ENCODE peak calls at places on chromosomes 11 and 22, in six cellular contexts. One of them, this sample, is unnamed. For H3K36me3, the result is how much of the 10 kb centered on the place peaks cover.

GRCh38 chr11:69304258-69304657 is 10.3 kb downstream of the MYEOV start:
- DNase-seq in pancreas: no peak
- DNase-seq in uterus: no peak
- DNase-seq in hepatocyte: no peak
- DNase-seq in lung: no peak
- DNase-seq in ovary: no peak
- DNase-seq in this sample: no peak

GRCh38 chr11:116791002-116791812 is 472 bp downstream of the APOA5 start:
- DNase-seq in pancreas: peak
- DNase-seq in uterus: peak
- DNase-seq in ovary: peak
- DNase-seq in lung: peak
- DNase-seq in hepatocyte: peak
- DNase-seq in this sample: peak

GRCh38 chr11:119759324-119759723 is 30.3 kb upstream of the NECTIN1 start:
- DNase-seq in pancreas: no peak
- DNase-seq in lung: no peak
- DNase-seq in ovary: no peak
- DNase-seq in uterus: no peak
- DNase-seq in hepatocyte: peak
- DNase-seq in this sample: no peak

GRCh38 chr11:114285599-114285998 is 10.6 kb upstream of the NNMT start:
- DNase-seq in pancreas: no peak
- DNase-seq in hepatocyte: no peak
- DNase-seq in lung: no peak
- DNase-seq in uterus: no peak
- DNase-seq in ovary: peak
- DNase-seq in this sample: no peak

GRCh38 chr22:20052309-20053250 is 27.5 kb upstream of the DGCR8 start:
- DNase-seq in hepatocyte: no peak
- DNase-seq in pancreas: no peak
- DNase-seq in uterus: no peak
- DNase-seq in lung: no peak
- DNase-seq in ovary: no peak
- DNase-seq in this sample: no peak

GRCh38 chr22:50696799-50697561 is 24.4 kb downstream of the SHANK3 start:
- DNase-seq in uterus: no peak
- DNase-seq in ovary: peak
- DNase-seq in lung: no peak
- DNase-seq in hepatocyte: peak
- DNase-seq in pancreas: no peak
- DNase-seq in this sample: no peak

GRCh38 chr11:35629914-35630313 is 11.7 kb downstream of the FJX1 start:
- DNase-seq in pancreas: no peak
- DNase-seq in ovary: no peak
- DNase-seq in lung: peak
- DNase-seq in hepatocyte: peak
- DNase-seq in uterus: no peak
- DNase-seq in this sample: peak

GRCh38 chr22:24975813-24976341 is 23.4 kb downstream of the KIAA1671 start:
- DNase-seq in hepatocyte: no peak
- DNase-seq in lung: no peak
- DNase-seq in uterus: peak
- DNase-seq in ovary: peak
- DNase-seq in pancreas: no peak
- DNase-seq in this sample: no peak

GRCh38 chr22:48850658-48851287 is 976.9 kb downstream of the BRD1 start:
- DNase-seq in uterus: no peak
- DNase-seq in pancreas: no peak
- DNase-seq in lung: no peak
- DNase-seq in ovary: no peak
- DNase-seq in hepatocyte: no peak
- DNase-seq in this sample: peak

GRCh38 chr22:28594784-28595324 is 84.8 kb downstream of the TTC28 start:
- DNase-seq in lung: no peak
- DNase-seq in hepatocyte: peak
- DNase-seq in uterus: no peak
- DNase-seq in ovary: no peak
- DNase-seq in pancreas: no peak
- DNase-seq in this sample: no peak

GRCh38 chr22:46352276-46352675 is 16.8 kb downstream of the TRMU start:
- DNase-seq in hepatocyte: no peak
- DNase-seq in ovary: no peak
- DNase-seq in lung: no peak
- DNase-seq in pancreas: no peak
- DNase-seq in uterus: no peak
- DNase-seq in this sample: no peak

GRCh38 chr11:33000181-33000580 is 15.5 kb upstream of the DEPDC7 start:
- DNase-seq in pancreas: no peak
- DNase-seq in uterus: no peak
- DNase-seq in hepatocyte: no peak
- DNase-seq in lung: no peak
- DNase-seq in ovary: no peak
- DNase-seq in this sample: no peak

GRCh38 chr22:40803292-40803691 is 15.9 kb downstream of the SLC25A17 start:
- DNase-seq in uterus: no peak
- DNase-seq in ovary: no peak
- DNase-seq in pancreas: no peak
- DNase-seq in lung: no peak
- DNase-seq in hepatocyte: no peak
- DNase-seq in this sample: no peak

DNA sequence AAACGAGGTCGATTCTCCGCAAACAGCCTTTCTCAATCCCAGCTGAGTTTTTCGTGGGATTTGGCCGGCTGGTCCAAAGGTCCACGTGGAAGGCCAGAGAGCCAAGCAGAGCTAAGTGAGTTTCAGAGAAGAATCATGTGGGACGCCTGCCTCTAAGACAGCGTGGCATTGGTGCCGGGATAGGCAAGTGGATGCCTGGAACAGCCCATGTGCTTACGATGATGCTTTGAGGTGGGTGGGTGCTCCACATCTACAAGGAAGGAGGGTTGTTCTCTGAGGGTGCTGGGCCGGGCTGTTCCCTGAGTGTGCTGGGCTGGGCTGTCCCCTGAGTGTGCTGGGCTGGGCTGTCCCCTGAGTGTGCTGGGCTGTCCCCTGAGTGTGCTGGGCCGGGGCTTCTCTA is 41.4 kb downstream of the MUC2 start:
- DNase-seq in pancreas: peak
- DNase-seq in ovary: peak
- DNase-seq in lung: no peak
- DNase-seq in hepatocyte: no peak
- DNase-seq in uterus: no peak
- DNase-seq in this sample: no peak
- H3K36me3 ChIP-seq in pancreas: under half
- H3K36me3 ChIP-seq in ovary: under half
- H3K36me3 ChIP-seq in lung: under half
- H3K36me3 ChIP-seq in hepatocyte: under half
- H3K36me3 ChIP-seq in uterus: under half
- H3K36me3 ChIP-seq in this sample: under half

DNA sequence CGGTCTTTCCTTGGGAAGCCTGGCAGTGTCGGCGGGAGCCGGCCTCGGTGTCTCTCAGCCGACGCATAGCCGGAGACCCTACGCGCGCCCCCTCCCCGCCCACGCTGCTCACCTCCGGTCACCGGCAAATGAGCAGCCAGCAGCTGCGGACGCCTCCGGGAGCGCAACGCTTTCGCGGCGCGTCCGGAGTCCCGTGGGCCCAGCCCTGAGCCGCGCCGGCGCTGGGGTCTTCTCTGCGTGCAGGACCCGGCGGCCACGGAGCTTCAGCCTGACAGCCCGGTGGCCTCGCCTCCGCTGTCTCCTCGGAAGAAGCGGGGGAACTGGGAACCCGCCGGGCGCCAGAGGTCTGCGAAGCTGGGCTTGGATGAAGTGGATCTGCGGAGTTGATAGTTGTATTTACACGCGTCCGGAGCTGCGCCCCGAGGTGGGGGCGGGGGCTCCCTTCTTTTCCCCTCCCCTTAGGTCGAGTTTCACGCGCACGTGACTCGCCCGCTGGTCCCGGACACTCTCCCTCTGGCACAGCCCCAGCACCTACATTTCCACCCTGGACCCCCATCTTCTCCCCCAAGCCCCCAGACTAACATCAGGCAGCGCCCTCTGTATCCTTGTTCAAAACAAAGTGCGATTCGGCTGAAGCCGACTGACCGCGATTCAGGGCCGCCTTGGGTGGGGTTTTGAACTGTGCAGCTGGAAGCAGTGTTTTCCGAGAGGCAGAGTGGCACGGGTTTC is at the start of gene SLC43A1:
- DNase-seq in hepatocyte: peak
- DNase-seq in pancreas: peak
- DNase-seq in uterus: peak
- DNase-seq in lung: peak
- DNase-seq in ovary: peak
- DNase-seq in this sample: no peak
- TF ChIP-seq CTCF in hepatocyte: no peak
- TF ChIP-seq CTCF in pancreas: no peak
- TF ChIP-seq CTCF in uterus: no peak
- TF ChIP-seq CTCF in lung: no peak
- TF ChIP-seq CTCF in ovary: no peak
- TF ChIP-seq CTCF in this sample: no peak

GRCh38 chr11:130839950-130840666 is 76.2 kb downstream of the SNX19 start:
- DNase-seq in ovary: no peak
- DNase-seq in lung: no peak
- DNase-seq in uterus: no peak
- DNase-seq in pancreas: no peak
- DNase-seq in hepatocyte: no peak
- DNase-seq in this sample: no peak
- H3K27ac ChIP-seq in ovary: no peak
- H3K27ac ChIP-seq in lung: peak
- H3K27ac ChIP-seq in uterus: no peak
- H3K27ac ChIP-seq in pancreas: no peak
- H3K27ac ChIP-seq in hepatocyte: peak
- H3K27ac ChIP-seq in this sample: peak

GRCh38 chr11:10498022-10498400 is 42.9 kb downstream of the AMPD3 start:
- DNase-seq in hepatocyte: no peak
- DNase-seq in lung: peak
- DNase-seq in uterus: no peak
- DNase-seq in pancreas: no peak
- DNase-seq in ovary: peak
- DNase-seq in this sample: no peak
- H3K36me3 ChIP-seq in hepatocyte: under half
- H3K36me3 ChIP-seq in lung: under half
- H3K36me3 ChIP-seq in uterus: under half
- H3K36me3 ChIP-seq in pancreas: under half
- H3K36me3 ChIP-seq in ovary: under half
- H3K36me3 ChIP-seq in this sample: under half

GRCh38 chr11:108498816-108499408 is 728 bp upstream of the POGLUT3 start:
- DNase-seq in pancreas: no peak
- DNase-seq in uterus: peak
- DNase-seq in hepatocyte: no peak
- DNase-seq in lung: no peak
- DNase-seq in ovary: peak
- DNase-seq in this sample: no peak

GRCh38 chr11:108500169-108500568 is 2.0 kb upstream of the POGLUT3 start:
- DNase-seq in pancreas: no peak
- DNase-seq in hepatocyte: no peak
- DNase-seq in uterus: no peak
- DNase-seq in lung: no peak
- DNase-seq in ovary: no peak
- DNase-seq in this sample: no peak

GRCh38 chr11:108496643-108497256 is 1.4 kb downstream of the POGLUT3 start:
- DNase-seq in pancreas: no peak
- DNase-seq in hepatocyte: peak
- DNase-seq in uterus: no peak
- DNase-seq in lung: no peak
- DNase-seq in ovary: peak
- DNase-seq in this sample: no peak

GRCh38 chr11:108497317-108498045 is 703 bp downstream of the POGLUT3 start:
- DNase-seq in ovary: peak
- DNase-seq in hepatocyte: peak
- DNase-seq in lung: peak
- DNase-seq in pancreas: peak
- DNase-seq in uterus: peak
- DNase-seq in this sample: peak

DNA sequence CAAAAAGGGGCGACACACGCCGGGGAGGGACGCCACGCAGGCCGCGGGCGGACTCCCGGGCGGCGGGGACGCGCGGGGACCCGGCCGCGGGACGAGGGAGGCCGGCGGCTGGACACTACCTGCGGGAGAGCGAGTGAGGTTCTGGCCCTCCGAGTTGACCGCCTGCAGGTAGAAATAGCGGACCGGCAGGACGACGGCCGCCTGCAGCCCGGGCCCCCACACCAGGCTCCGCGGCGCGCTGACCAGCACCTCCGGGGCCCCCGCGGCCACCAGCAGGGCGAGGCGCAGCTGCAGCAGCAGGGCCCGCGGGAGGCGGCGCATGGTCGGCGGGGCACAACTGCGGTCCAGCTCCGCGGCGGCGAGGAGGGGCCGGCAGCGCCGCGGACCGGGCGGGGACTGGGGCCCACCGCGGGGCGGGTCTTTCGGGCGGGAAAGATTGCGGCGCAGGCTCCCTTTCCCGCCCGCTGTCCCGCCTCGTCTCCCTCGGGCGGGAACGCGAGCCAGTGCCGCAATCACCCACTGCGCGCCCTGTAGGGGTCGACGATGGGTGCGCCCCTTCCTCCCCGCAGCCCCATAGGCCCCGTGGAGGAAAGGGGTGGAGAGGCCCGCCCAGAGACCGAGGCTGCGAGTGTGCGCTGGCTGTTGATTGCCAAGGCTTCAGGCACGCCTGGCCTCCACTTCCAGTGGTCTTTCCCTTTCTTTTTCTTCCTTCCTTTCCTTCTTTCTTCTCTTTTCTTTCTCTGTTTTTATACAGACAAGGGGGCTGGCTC is at the start of gene POGLUT3:
- DNase-seq in lung: peak
- DNase-seq in hepatocyte: peak
- DNase-seq in pancreas: peak
- DNase-seq in ovary: peak
- DNase-seq in uterus: peak
- DNase-seq in this sample: peak
- TF ChIP-seq CTCF in lung: no peak
- TF ChIP-seq CTCF in hepatocyte: no peak
- TF ChIP-seq CTCF in pancreas: no peak
- TF ChIP-seq CTCF in ovary: no peak
- TF ChIP-seq CTCF in uterus: no peak
- TF ChIP-seq CTCF in this sample: no peak

This sample was measured in ascending aorta.